ENCODE peak calls at places on chromosomes 6 and 20, in seven cellular contexts. U is suprapubic skin, M is heart left ventricle, O is adipocyte, B is heart right ventricle, V is LNCaP clone FGC, K is skeletal muscle cell. F is an unnamed sample.

GRCh38 chr20:48959902-48960550 is 38.5 kb downstream of the ARFGEF2 start:
- DNase-seq in B (no peak), U (no peak), V (no peak), K (peak), O (no peak), M (no peak), F (no peak)

GRCh38 chr20:47989957-47990356 is 204.7 kb upstream of the SULF2 start:
- DNase-seq in B (no peak), K (no peak), U (no peak), M (no peak), V (no peak), O (peak), F (no peak)

GRCh38 chr6:146598785-146599405 is at the start of gene ADGB:
- DNase-seq in K (no peak), V (no peak), M (peak), B (peak), U (no peak), O (peak), F (no peak)

GRCh38 chr20:45088247-45088646 is 12.7 kb downstream of the KCNS1 start:
- DNase-seq in K (peak), O (peak), M (no peak), V (no peak), U (no peak), B (no peak), F (no peak)

GRCh38 chr20:3811421-3812258 is 8.7 kb upstream of the AP5S1 start:
- DNase-seq in O (peak), B (peak), U (peak), V (peak), K (peak), M (peak), F (peak)

GRCh38 chr6:152771061-152771687 is 20.6 kb downstream of the VIP start:
- DNase-seq in M (no peak), V (no peak), B (no peak), O (no peak), K (no peak), U (no peak), F (no peak)

GRCh38 chr6:21742238-21742660 is 148.7 kb downstream of the SOX4 start:
- DNase-seq in B (no peak), K (peak), M (no peak), V (peak), O (peak), U (no peak), F (no peak)

GRCh38 chr20:49985157-49985556 is 2.4 kb downstream of the SNAI1 start:
- DNase-seq in K (no peak), O (no peak), U (no peak), V (no peak), B (no peak), M (no peak), F (no peak)

GRCh38 chr6:63936399-63936798 is 300.8 kb downstream of the PHF3 start:
- DNase-seq in U (no peak), O (no peak), K (no peak), V (no peak), M (no peak), B (no peak), F (no peak)

GRCh38 chr6:144471986-144472385 is 186.9 kb downstream of the UTRN start:
- DNase-seq in K (no peak), B (no peak), U (no peak), M (no peak), V (no peak), O (peak), F (no peak)

GRCh38 chr6:27374824-27375612 is 13.5 kb upstream of the ZNF391 start:
- DNase-seq in O (peak), K (peak), M (peak), V (peak), B (peak), U (peak), F (no peak)

GRCh38 chr6:160030103-160030502 is 61.2 kb downstream of the IGF2R start:
- DNase-seq in V (no peak), O (peak), U (no peak), K (peak), B (peak), M (peak), F (peak)

GRCh38 chr6:105402981-105403935 is at the start of gene PREP:
- DNase-seq in O (peak), U (peak), B (peak), M (peak), V (no peak), K (peak), F (peak)

DNA sequence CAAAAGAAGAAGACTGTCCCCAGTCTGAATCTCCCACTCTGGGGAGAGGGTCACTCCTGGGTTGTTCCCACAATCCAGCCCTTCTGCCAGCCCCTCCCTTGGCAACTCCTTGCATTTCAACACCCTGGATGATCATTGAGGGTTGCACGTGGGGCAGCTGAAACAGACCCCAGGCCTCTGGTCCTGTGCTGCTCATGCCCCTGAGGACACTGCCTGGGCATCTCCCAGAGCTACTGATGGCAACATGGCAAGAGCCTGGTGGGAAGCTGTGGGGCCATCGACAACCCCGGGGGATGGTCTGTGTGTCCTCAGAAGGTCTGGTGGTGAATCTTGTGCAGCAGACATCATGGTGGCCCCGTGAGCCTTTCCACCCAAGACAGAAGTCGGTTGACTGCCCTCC is 4.9 kb upstream of the ANGPT4 start:
- DNase-seq in V (no peak), U (no peak), B (no peak), M (no peak), O (no peak), K (no peak), F (no peak)
- H3K4me3 ChIP-seq in V (no peak), U (no peak), B (no peak), M (no peak), O (no peak), K (no peak), F (no peak)

DNA sequence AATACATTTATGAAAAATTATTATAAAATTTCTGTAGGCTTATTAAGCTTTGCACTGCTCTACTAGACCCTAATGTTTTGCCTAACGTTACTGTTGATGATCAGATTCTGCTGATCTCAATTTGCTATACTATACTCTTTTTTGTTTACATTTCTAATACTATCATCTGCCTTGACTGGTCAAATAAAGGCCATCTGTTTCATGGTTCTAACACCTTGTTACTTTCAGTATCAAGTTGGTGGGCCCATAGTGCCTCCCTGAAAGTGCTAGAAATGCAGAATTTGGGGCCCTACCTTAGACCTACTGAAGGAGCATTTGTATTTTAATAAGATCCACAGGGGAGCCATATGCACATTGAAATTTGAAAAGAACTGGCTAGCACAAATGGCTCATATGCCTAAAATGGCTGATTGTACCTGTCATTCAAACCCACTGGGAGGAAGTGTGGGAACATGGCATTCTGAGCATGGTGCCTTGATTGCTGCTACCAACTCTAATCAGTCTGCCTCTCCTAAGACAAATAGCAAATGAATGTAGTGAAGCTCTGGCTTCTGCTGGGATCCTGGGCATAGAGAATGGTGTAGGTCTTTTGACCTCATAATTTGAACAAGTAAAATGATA is 199.1 kb upstream of the BTBD3 start:
- DNase-seq in B (no peak), K (no peak), U (no peak), V (no peak), M (no peak), O (no peak), F (no peak)
- H3K4me3 ChIP-seq in B (no peak), K (no peak), U (no peak), V (no peak), M (no peak), O (no peak), F (no peak)

DNA sequence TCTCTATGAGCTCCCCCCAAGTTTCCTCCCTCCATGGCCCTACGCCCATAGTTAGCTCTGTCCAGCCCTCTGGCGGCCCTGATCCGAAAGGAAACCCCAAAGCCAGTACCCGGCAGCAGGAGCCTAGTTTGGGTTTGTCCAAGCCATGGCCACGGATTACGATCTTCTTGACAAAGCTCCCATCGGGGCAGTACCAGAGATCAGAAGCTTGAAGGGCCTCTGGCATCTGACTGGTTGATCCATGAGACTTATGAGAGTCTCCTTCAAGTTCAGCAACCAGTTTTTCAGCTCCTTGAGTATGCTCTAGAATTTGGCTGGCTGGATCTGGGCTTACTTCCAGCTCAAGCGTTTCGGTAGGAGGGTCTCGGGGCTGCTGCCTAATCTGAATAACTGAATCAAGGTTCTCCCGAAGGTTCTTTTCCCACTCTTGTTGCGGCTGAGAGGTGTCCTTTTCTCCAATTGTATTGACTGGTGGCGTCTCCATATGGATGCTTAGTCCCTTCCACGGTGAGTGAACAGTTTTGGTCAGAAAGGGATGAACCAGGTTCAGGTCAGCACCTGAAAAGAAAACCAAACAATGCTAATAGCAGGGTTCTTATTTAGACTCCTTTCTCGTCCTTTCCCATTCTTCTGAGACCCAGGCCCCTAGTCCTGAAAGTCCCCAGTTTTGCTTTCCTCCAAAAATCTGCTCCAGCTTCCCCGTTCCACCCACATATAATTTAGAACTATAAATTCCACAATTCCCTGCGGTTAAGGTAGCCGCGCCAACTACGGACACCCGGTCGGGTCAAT is 595 bp downstream of the FKBPL start:
- DNase-seq in M (no peak), V (peak), B (no peak), K (no peak), U (no peak), O (no peak), F (no peak)
- H3K4me3 ChIP-seq in M (peak), V (peak), B (peak), K (peak), U (peak), O (peak), F (peak)

GRCh38 chr20:25539742-25540201 is 45.6 kb downstream of the NINL start:
- DNase-seq in M (no peak), K (no peak), U (no peak), V (no peak), O (peak), B (no peak), F (no peak)

GRCh38 chr20:25541676-25542075 is 43.7 kb downstream of the NINL start:
- DNase-seq in K (no peak), B (no peak), V (no peak), M (no peak), U (no peak), O (peak), F (no peak)

GRCh38 chr20:25538838-25539665 is 46.3 kb downstream of the NINL start:
- DNase-seq in K (no peak), U (no peak), O (no peak), M (no peak), B (no peak), V (no peak), F (no peak)

GRCh38 chr20:25537890-25538289 is 47.4 kb downstream of the NINL start:
- DNase-seq in M (no peak), U (no peak), O (no peak), K (no peak), B (no peak), V (no peak), F (no peak)

DNA sequence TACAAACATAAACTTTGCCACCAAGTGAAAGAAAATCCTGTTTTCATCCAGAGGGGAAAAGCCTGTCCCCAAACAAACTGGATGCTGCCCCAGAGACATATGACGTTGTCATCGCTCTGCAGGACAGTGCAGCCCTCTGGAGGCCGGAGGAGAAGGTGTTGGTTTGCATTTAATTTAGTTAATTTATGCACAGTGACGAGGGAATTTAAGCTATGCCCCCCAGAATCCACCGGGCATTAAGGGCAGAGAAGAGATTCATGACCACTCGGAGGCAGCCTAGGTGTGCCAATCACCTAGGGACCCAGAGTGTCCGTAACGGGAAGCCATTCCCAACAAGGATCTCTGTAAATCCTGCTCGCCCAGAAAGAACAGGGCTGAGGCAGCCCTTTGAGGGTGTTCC is 45.1 kb downstream of the NINL start:
- DNase-seq in U (no peak), M (no peak), B (peak), V (no peak), K (no peak), O (no peak), F (no peak)
- H3K4me3 ChIP-seq in U (peak), M (peak), B (peak), V (no peak), K (peak), O (peak), F (no peak)

GRCh38 chr20:1265916-1266166 is 253 bp upstream of the SNPH start:
- DNase-seq in K (no peak), M (no peak), B (no peak), V (no peak), O (no peak), U (no peak), F (no peak)

GRCh38 chr20:1266167-1266973 is at the start of gene SNPH:
- DNase-seq in O (peak), M (peak), V (no peak), U (no peak), K (peak), B (peak), F (peak)

GRCh38 chr20:1263853-1264252 is 2.2 kb upstream of the SNPH start:
- DNase-seq in M (no peak), V (no peak), K (no peak), U (no peak), B (no peak), O (peak), F (no peak)

GRCh38 chr20:1264727-1265126 is 1.4 kb upstream of the SNPH start:
- DNase-seq in M (no peak), U (no peak), V (no peak), B (no peak), K (no peak), O (no peak), F (no peak)

DNA sequence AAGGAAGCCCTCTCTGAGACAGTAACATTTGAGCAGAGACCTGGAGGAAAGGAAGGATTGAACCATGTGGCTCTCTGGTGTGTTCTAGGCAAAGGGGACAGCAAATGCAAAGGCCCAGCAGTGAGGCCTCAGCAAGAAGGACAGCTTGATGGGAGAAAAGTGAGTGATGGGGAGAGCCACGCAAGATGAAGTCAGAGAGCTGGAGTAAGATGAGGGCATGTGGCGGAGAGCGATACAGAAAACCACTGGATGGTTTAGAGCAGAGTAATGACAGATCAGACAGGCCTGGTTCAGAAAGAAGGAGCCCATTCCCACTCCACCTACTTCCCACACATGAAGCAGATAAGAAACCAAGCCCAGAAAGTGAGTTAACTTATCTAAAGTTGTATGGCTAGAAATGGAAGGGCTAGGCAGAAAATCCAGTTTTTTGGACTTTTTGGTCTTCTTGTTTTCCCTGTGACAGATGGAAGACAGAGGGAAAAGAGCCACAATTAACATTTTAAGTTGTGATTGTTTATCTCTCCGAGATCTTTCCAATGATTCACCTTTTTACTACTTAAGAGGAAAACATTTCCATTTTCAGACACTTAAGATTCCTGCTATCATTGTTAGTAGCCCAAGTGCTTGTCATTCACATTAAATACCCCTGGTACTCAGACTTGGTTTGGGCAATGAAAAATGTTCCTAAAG is 723 bp upstream of the SNPH start:
- DNase-seq in U (no peak), V (no peak), B (no peak), M (no peak), O (peak), K (no peak), F (no peak)
- H3K4me3 ChIP-seq in U (peak), V (no peak), B (peak), M (peak), O (peak), K (peak), F (peak)

DNA sequence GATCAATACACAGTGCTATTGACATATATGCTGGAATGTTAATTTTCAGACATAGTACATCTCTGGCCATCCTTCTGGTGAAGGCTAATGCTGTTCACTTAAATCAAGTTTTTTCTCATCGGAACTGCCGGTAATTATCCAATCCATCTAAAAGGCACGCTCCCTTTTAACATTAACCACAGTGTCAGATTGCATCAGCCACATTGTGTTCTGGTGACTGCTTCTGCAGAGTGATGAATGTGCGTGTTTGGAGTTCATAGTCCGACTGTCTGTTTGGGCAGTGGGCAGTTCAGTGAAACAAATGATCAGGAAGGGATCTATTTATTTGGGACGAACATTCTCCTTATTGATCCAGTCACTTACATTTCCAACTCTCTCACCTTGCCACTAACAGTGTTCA is 49.5 kb downstream of the SOBP start:
- DNase-seq in U (no peak), B (no peak), V (no peak), M (no peak), K (peak), O (peak), F (no peak)
- H3K4me3 ChIP-seq in U (no peak), B (no peak), V (no peak), M (no peak), K (no peak), O (no peak), F (no peak)

F was measured in Jurkat, Clone E6-1.